ENCODE peak calls at places on chromosomes 11 and 22, in eight cellular contexts. Y, L, H, O, P, V, U and M are unnamed samples. For H3K4me1, the result is how much of the 10 kb centered on the place peaks cover.

GRCh38 chr11:10592331-10592730 is 23.9 kb upstream of the LYVE1 start:
- DNase-seq in O (no peak), Y (peak), U (peak), H (peak), V (peak), L (peak), P (no peak), M (no peak)

GRCh38 chr11:83118814-83119213 is 38.1 kb upstream of the PCF11 start:
- DNase-seq in O (no peak), U (peak), Y (no peak), H (no peak), V (no peak), L (no peak), P (no peak), M (no peak)

GRCh38 chr22:30837531-30837930 is 131.0 kb downstream of the MORC2 start:
- DNase-seq in U (no peak), V (no peak), P (no peak), L (no peak), O (no peak), Y (no peak), H (no peak), M (no peak)

GRCh38 chr11:1484716-1485503 is 1.7 kb downstream of the MOB2 start:
- DNase-seq in H (no peak), Y (no peak), V (no peak), U (no peak), L (no peak), P (peak), O (no peak), M (no peak)

GRCh38 chr22:25840162-25840561 is 98.2 kb downstream of the MYO18B start:
- DNase-seq in H (no peak), Y (no peak), O (no peak), P (no peak), L (no peak), U (no peak), V (no peak), M (no peak)

GRCh38 chr22:20647586-20648305 is 126.2 kb upstream of the SERPIND1 start:
- DNase-seq in V (no peak), O (no peak), H (no peak), Y (no peak), L (no peak), U (no peak), P (no peak), M (no peak)

GRCh38 chr11:134498326-134499139 is 86.5 kb upstream of the B3GAT1 start:
- DNase-seq in H (no peak), L (no peak), V (no peak), P (no peak), O (no peak), Y (no peak), U (no peak), M (no peak)

GRCh38 chr11:123151366-123151765 is 43.7 kb downstream of the CLMP start:
- DNase-seq in L (no peak), Y (no peak), H (no peak), V (no peak), U (no peak), P (no peak), O (no peak), M (no peak)

GRCh38 chr11:12361650-12362049 is 15.7 kb upstream of the PARVA start:
- DNase-seq in U (peak), V (no peak), Y (peak), H (no peak), O (no peak), P (no peak), L (peak), M (no peak)

GRCh38 chr11:109708184-109708583 is 286.2 kb downstream of the C11orf87 start:
- DNase-seq in P (no peak), U (no peak), L (no peak), H (no peak), Y (no peak), O (no peak), V (no peak), M (no peak)

GRCh38 chr22:28799125-28799833 is 1.1 kb downstream of the XBP1 start:
- DNase-seq in O (no peak), L (peak), V (peak), Y (peak), P (peak), U (peak), H (peak), M (peak)

GRCh38 chr11:118921121-118921928 is 4.4 kb downstream of the BCL9L start:
- DNase-seq in Y (peak), V (peak), L (peak), O (no peak), P (no peak), U (peak), H (peak), M (no peak)

GRCh38 chr11:118924591-118925585 is 838 bp downstream of the BCL9L start:
- DNase-seq in U (peak), O (no peak), V (peak), L (no peak), P (peak), H (peak), Y (peak), M (peak)

GRCh38 chr11:118923721-118924587 is 1.8 kb downstream of the BCL9L start:
- DNase-seq in Y (no peak), H (peak), U (no peak), O (no peak), V (peak), P (no peak), L (no peak), M (no peak)

GRCh38 chr11:118921929-118922744 is 3.6 kb downstream of the BCL9L start:
- DNase-seq in O (no peak), P (peak), Y (peak), L (peak), U (peak), H (peak), V (peak), M (no peak)

DNA sequence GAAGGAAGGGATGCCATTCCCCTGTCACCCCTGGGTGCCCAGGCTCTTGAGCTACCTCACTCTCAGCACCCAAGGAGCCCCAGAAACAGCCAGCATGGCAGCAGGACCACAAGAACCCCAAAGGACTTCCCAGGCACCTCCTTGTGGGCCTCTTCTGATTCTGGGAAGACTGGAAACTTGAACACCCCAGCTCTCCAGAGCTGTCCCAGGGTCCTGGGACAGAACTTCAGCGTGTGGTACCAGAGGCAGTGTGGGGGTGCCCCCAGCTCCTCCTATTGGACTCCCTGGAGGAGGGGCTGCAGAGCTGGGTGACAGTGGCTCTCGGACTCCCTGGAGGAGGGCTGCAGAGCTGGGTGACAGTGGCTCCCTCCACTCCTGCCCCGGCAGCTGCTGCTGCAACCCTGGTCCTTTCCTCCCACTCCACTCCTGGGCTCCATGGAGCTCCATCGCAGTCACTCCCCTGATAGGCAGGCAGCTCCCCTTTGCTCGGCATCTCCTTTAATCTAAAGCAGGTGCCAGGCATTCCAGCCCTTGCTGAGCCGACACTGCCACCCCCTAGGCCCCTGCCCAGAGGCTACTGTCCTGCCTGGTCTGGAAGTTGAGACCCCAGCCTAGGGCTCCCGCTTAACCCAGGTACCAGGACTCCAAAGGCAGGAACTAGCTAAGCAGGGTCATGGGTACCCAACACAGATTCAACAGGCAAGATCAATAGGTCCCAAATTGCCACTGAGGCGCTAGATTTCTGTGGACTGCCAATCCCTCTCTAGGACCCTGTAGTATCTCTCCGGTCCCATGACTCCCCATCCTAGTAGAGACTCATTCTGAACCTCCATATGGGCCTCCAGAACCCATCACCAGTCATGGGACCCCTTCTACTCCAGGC is 2.7 kb downstream of the BCL9L start:
- DNase-seq in U (no peak), H (no peak), P (no peak), L (no peak), V (no peak), O (no peak), Y (no peak), M (no peak)
- H3K4me1 ChIP-seq in U (under half), H (half or more), P (half or more), L (half or more), V (half or more), O (half or more), Y (under half), M (under half)

DNA sequence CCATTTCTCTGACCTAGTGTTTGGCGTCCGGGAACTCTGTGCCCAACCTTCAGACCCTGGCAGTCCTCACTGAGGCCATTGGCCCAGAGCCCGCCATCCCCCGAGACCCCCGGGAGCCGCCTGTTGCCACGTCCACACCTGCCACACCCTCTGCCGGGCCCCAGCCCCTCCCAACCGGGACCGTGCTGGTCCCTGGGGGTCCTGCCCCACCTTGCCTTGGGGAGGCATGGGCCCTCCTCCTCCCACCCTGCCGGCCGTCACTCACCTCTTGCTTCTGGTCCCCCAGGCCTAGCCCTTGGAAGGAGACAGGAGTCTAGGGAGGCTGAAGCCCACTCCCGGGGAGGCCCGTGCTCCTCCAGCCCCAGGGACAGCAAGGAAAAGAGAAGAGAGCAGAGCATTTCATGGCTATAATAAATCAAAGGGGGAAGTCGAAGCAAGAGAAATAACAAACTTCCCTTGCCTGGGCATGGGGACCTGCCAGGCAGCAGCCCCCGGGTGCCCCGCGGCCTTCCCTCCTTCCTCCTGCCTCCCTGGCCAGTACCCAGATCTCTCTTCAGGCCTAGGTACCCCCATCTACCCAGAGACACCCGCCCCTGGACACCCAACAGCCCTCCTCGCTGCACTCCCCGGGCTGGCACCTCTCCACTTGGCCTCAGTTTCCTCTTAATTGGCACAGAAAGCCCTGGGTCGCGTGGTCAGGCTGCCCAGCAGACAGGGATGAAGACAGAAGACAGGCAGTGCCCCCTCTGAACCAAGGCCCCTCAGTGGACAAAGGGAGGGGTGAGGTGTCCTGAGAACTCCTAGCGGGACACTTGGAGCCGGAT is 13.0 kb upstream of the SLC39A13 start:
- DNase-seq in L (no peak), P (no peak), O (no peak), V (no peak), U (no peak), Y (no peak), H (no peak), M (peak)
- H2AFZ ChIP-seq in L (no peak), P (peak), O (peak), V (no peak), U (peak), Y (peak), H (no peak), M (peak)

GRCh38 chr11:118215765-118216164 is 9.0 kb downstream of the JAML start:
- DNase-seq in H (no peak), Y (no peak), U (no peak), P (no peak), L (no peak), V (no peak), O (no peak), M (no peak)

GRCh38 chr11:118212781-118213565 is 11.8 kb downstream of the JAML start:
- DNase-seq in O (no peak), H (no peak), L (no peak), V (no peak), P (no peak), U (no peak), Y (no peak), M (no peak)

GRCh38 chr11:118215262-118215661 is 9.5 kb downstream of the JAML start:
- DNase-seq in Y (no peak), H (no peak), L (no peak), P (no peak), O (no peak), U (no peak), V (no peak), M (peak)

GRCh38 chr11:118213774-118214173 is 11.0 kb downstream of the JAML start:
- DNase-seq in U (no peak), Y (no peak), P (no peak), V (no peak), H (no peak), L (no peak), O (no peak), M (no peak)

DNA sequence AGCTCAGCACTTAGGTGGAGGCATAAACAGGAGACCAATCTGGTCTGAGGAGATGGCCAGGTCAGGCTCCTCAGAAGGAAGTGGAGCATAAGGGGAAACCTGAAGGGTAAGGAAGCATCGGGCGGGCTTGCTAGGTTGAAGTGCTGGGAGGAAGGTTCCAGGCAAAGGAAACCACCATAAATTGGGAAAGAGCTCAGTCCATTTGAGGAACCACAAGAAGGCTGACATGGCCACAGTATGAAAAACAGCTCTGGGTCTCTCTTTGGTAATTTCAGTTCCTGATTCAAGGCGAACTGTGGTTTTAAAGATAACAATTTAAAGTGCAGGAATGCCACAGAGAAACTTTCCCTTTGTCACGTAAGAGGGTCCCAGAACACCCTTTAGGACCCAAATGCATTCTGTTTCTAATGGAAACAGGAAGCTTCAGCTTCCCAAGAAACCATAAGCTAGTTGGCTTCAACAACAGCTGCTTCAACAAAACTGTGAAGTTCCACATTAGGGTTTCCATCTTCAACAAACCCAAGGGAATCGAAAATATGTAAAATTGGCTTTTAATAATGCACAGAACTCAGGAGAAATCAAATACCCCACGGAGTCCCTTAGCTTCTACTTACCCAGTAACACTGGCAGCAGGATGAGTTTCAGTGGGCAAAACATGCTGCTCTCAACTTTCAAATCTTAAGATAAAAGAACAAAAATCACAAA is 10.4 kb downstream of the JAML start:
- DNase-seq in U (no peak), L (no peak), H (no peak), V (no peak), O (no peak), Y (no peak), P (no peak), M (peak)
- H3K4me3 ChIP-seq in U (no peak), L (no peak), H (no peak), V (no peak), O (no peak), Y (no peak), P (no peak), M (peak)

GRCh38 chr11:2527621-2528291 is 82.9 kb downstream of the KCNQ1 start:
- DNase-seq in P (no peak), O (no peak), Y (no peak), L (no peak), V (no peak), U (no peak), H (no peak), M (no peak)

GRCh38 chr11:2526808-2527381 is 82.1 kb downstream of the KCNQ1 start:
- DNase-seq in V (no peak), L (no peak), U (no peak), O (no peak), P (peak), H (no peak), Y (no peak), M (peak)

GRCh38 chr11:2529636-2530035 is 84.8 kb downstream of the KCNQ1 start:
- DNase-seq in Y (no peak), L (no peak), O (no peak), H (no peak), P (no peak), V (no peak), U (no peak), M (no peak)

GRCh38 chr11:2529173-2529572 is 84.4 kb downstream of the KCNQ1 start:
- DNase-seq in V (no peak), P (no peak), L (no peak), H (no peak), Y (no peak), O (no peak), U (no peak), M (no peak)

DNA sequence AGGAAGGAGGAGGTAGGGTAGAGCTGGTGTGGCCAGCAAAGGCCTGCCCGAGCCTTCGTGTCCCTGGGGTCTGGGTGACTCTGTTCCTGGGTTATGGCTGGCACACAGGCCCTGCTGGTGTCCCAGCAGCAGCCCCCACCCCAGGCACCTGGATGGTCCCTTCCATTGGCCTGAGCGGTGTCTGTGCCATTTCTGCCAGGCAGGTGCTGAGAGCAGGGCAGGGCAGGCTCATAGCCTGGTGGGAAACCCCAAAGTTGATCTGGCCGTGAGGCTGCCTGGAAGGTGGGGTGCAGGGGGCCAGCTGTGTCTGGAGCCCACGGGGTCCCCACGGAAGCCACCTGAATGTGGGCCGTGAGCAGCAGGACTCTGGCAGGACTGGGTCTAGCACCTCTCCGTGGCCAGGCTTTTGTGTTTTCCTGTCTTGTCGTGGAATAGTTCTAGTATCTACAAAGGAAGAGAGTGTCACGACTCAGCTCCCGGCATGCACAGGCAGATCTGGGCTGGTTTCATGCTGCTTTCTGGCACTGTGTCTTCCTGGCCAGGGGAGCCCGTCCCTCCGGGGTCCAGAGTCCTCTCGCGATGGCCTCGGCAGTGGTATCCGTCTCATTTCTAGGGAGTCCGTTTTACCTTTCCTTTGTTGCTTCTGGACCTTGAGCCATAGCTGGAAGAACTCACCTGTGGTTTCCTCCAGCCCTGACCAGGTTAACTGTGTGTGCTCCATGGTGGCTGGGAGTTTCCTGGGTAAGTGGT is 83.7 kb downstream of the KCNQ1 start:
- DNase-seq in L (no peak), U (no peak), O (no peak), Y (no peak), H (no peak), P (no peak), V (no peak), M (no peak)
- H3K4me1 ChIP-seq in L (under half), U (under half), O (under half), Y (under half), H (under half), P (half or more), V (under half), M (under half)

DNA sequence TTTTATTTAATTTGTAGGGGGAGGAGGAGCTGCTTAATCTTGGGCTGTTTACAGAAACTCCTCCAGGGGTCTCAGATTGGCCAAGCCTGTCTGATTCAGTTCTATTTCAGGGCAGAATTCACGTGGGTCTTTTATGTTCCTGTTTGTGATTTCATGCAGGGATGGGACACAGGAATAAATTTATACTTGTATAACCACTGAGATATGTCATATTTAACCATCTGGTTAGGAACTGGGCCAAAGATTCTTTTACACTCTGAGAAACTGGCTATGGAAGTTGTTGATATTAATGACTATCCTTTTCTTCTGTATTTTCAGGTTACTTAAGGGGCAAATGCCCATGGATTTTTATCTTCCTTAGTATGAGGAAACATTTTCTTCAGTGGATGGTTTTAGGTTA is 132.6 kb upstream of the ANO3 start:
- DNase-seq in V (no peak), Y (peak), U (peak), H (no peak), P (no peak), L (peak), O (no peak), M (no peak)
- H2AFZ ChIP-seq in V (no peak), Y (no peak), U (no peak), H (no peak), P (no peak), L (no peak), O (no peak), M (no peak)

GRCh38 chr22:37824674-37825641 is 1.8 kb downstream of the GALR3 start:
- DNase-seq in H (no peak), V (peak), Y (peak), U (no peak), L (peak), P (no peak), O (no peak), M (no peak)
- H3K4me3 ChIP-seq in H (no peak), V (no peak), Y (no peak), U (peak), L (peak), P (no peak), O (no peak), M (no peak)

GRCh38 chr11:48036011-48036410 is 55.7 kb downstream of the PTPRJ start:
- DNase-seq in O (no peak), L (no peak), V (no peak), H (no peak), U (peak), P (no peak), Y (peak), M (peak)
- H3K4me1 ChIP-seq in O (under half), L (under half), V (under half), H (under half), U (under half), P (under half), Y (under half), M (half or more)